ENCODE peak calls at places on chromosome 6, in six cellular contexts. D is foreskin melanocyte, U is Kasumi-1, X is NCI-H187, N is anterior cingulate cortex, V is activated T-cell treated with anti-CD3 and anti-CD28 coated beads for 4 hours. Y is an unnamed sample.
A peak's percentile ranks its signal among the peaks of the same experiment; 100 is the strongest.

GRCh38 chr6:153965996-153966395 is 73.0 kb upstream of the OPRM1 start:
- DNase-seq in D (peak; percentile 86), U (peak; percentile 17), X (no peak), N (no peak), V (no peak), Y (no peak)

GRCh38 chr6:100134703-100135102 is 140.7 kb upstream of the MCHR2 start:
- DNase-seq in D (no peak), U (no peak), X (no peak), N (no peak), V (no peak), Y (no peak)

GRCh38 chr6:168799067-168799466 is 358.1 kb downstream of the SMOC2 start:
- DNase-seq in D (no peak), U (no peak), X (no peak), N (no peak), V (no peak), Y (no peak)

GRCh38 chr6:41976794-41977484 is 35.3 kb upstream of the CCND3 start:
- DNase-seq in D (peak; percentile 29), U (no peak), X (no peak), N (no peak), V (no peak), Y (no peak)

GRCh38 chr6:158046201-158047119 is 64.8 kb downstream of the SYNJ2 start:
- DNase-seq in D (no peak), U (no peak), X (no peak), N (no peak), V (no peak), Y (no peak)

GRCh38 chr6:61640463-61640862 is 645.6 kb downstream of the KHDRBS2 start:
- DNase-seq in D (no peak), U (no peak), X (no peak), N (no peak), V (no peak), Y (no peak)

GRCh38 chr6:7249946-7250643 is 62.9 kb downstream of the SSR1 start:
- DNase-seq in D (no peak), U (no peak), X (no peak), N (no peak), V (no peak), Y (no peak)

GRCh38 chr6:106512048-106512957 is 117.0 kb downstream of the RTN4IP1 start:
- DNase-seq in D (no peak), U (peak; percentile 23), X (no peak), N (no peak), V (peak; percentile 62), Y (no peak)

GRCh38 chr6:167849846-167850459 is 23.2 kb downstream of the AFDN start:
- DNase-seq in D (no peak), U (no peak), X (no peak), N (no peak), V (no peak), Y (no peak)

GRCh38 chr6:28816909-28817807 is 106.6 kb downstream of the TRIM27 start:
- DNase-seq in D (peak; percentile 58), U (no peak), X (no peak), N (no peak), V (no peak), Y (no peak)

GRCh38 chr6:69487688-69488087 is 309.1 kb downstream of the LMBRD1 start:
- DNase-seq in D (no peak), U (peak; percentile 72), X (no peak), N (no peak), V (no peak), Y (no peak)

GRCh38 chr6:101454106-101454676 is 60.7 kb downstream of the GRIK2 start:
- DNase-seq in D (peak; percentile 65), U (no peak), X (no peak), N (no peak), V (no peak), Y (no peak)

GRCh38 chr6:25061289-25061945 is 125.7 kb upstream of the RIPOR2 start:
- DNase-seq in D (peak; percentile 80), U (no peak), X (no peak), N (no peak), V (no peak), Y (no peak)

GRCh38 chr6:73180718-73181619 is 44.3 kb downstream of the KHDC1L start:
- DNase-seq in D (peak; percentile 49), U (peak; percentile 92), X (no peak), N (peak; percentile 6), V (no peak), Y (peak; percentile 5)

GRCh38 chr6:34912715-34913464 is 23.8 kb downstream of the ANKS1A start:
- DNase-seq in D (no peak), U (peak; percentile 43), X (no peak), N (no peak), V (no peak), Y (no peak)

GRCh38 chr6:28922004-28922840 is 1.6 kb downstream of the TRIM27 start:
- DNase-seq in D (peak; percentile 25), U (no peak), X (no peak), N (no peak), V (peak; percentile 31), Y (no peak)

GRCh38 chr6:3612341-3613041 is 139.0 kb downstream of the PXDC1 start:
- DNase-seq in D (no peak), U (no peak), X (peak; percentile 60), N (no peak), V (no peak), Y (no peak)

GRCh38 chr6:167750956-167751358 is 75.8 kb upstream of the AFDN start:
- DNase-seq in D (no peak), U (no peak), X (no peak), N (no peak), V (no peak), Y (no peak)

GRCh38 chr6:39853604-39854003 is 61.4 kb downstream of the DAAM2 start:
- DNase-seq in D (no peak), U (no peak), X (no peak), N (peak; percentile 33), V (no peak), Y (peak; percentile 50)

GRCh38 chr6:156190270-156190669 is 586.9 kb upstream of the ARID1B start:
- DNase-seq in D (no peak), U (no peak), X (no peak), N (no peak), V (no peak), Y (no peak)

GRCh38 chr6:163707385-163708355 is 293.2 kb downstream of the QKI start:
- DNase-seq in D (no peak), U (no peak), X (no peak), N (no peak), V (no peak), Y (no peak)

GRCh38 chr6:11921017-11921438 is 91.1 kb upstream of the HIVEP1 start:
- DNase-seq in D (no peak), U (no peak), X (no peak), N (no peak), V (no peak), Y (no peak)

GRCh38 chr6:133034509-133035206 is 206.5 kb upstream of the EYA4 start:
- DNase-seq in D (no peak), U (no peak), X (no peak), N (no peak), V (no peak), Y (no peak)

GRCh38 chr6:81465859-81466258 is 286.6 kb downstream of the TENT5A start:
- DNase-seq in D (peak; percentile 15), U (peak; percentile 66), X (no peak), N (no peak), V (no peak), Y (no peak)

GRCh38 chr6:89518352-89519055 is 85.6 kb downstream of the ANKRD6 start:
- DNase-seq in D (peak; percentile 13), U (no peak), X (no peak), N (no peak), V (no peak), Y (no peak)

GRCh38 chr6:156437084-156437879 is 339.9 kb upstream of the ARID1B start:
- DNase-seq in D (no peak), U (no peak), X (no peak), N (no peak), V (no peak), Y (no peak)

GRCh38 chr6:365835-366234 is 25.7 kb upstream of the IRF4 start:
- DNase-seq in D (no peak), U (no peak), X (no peak), N (no peak), V (no peak), Y (no peak)

GRCh38 chr6:147868493-147869222 is 360.2 kb downstream of the SAMD5 start:
- DNase-seq in D (no peak), U (peak; percentile 9), X (no peak), N (no peak), V (no peak), Y (no peak)

GRCh38 chr6:139490482-139490881 is 116.0 kb upstream of the CITED2 start:
- DNase-seq in D (no peak), U (no peak), X (no peak), N (no peak), V (no peak), Y (no peak)

GRCh38 chr6:155248021-155249001 is 15.5 kb upstream of the CLDN20 start:
- DNase-seq in D (peak; percentile 29), U (peak; percentile 23), X (no peak), N (peak; percentile 38), V (peak; percentile 10), Y (peak; percentile 35)

GRCh38 chr6:132357120-132357519 is 44.2 kb downstream of the MOXD1 start:
- DNase-seq in D (no peak), U (no peak), X (no peak), N (no peak), V (no peak), Y (no peak)

GRCh38 chr6:49664817-49665216 is 28.2 kb upstream of the RHAG start:
- DNase-seq in D (no peak), U (no peak), X (no peak), N (no peak), V (no peak), Y (no peak)

GRCh38 chr6:7546383-7546782 is 4.9 kb downstream of the DSP start:
- DNase-seq in D (no peak), U (no peak), X (no peak), N (no peak), V (no peak), Y (no peak)

GRCh38 chr6:55108469-55109130 is 65.7 kb upstream of the HCRTR2 start:
- DNase-seq in D (no peak), U (no peak), X (no peak), N (no peak), V (no peak), Y (no peak)

Y was measured in hypothalamus.